ENCODE peak calls at places on chromosomes 5 and 9, in six cellular contexts. U is IMR-90, P is HepG2, H is SK-N-SH, K is GM12878, L is K562. A is an unnamed sample.

GRCh38 chr5:156366536-156366935 is 39.6 kb downstream of the SGCD start:
- DNase-seq in U (no peak), P (no peak), H (no peak), K (no peak), L (no peak), A (no peak)

GRCh38 chr9:34185778-34186551 is 7.1 kb downstream of the UBAP1 start:
- DNase-seq in U (peak), P (no peak), H (no peak), K (peak), L (no peak), A (peak)

GRCh38 chr5:150320048-150320555 is 17.4 kb upstream of the ARSI start:
- DNase-seq in U (peak), P (no peak), H (no peak), K (no peak), L (no peak), A (peak)

GRCh38 chr5:141349917-141350619 is at the start of gene PCDHGB1:
- DNase-seq in U (peak), P (peak), H (peak), K (no peak), L (peak), A (peak)

GRCh38 chr5:115962565-115963402 is 509 bp downstream of the LVRN start:
- DNase-seq in U (no peak), P (no peak), H (peak), K (no peak), L (no peak), A (no peak)

GRCh38 chr5:67431191-67431590 is 234.6 kb upstream of the CD180 start:
- DNase-seq in U (no peak), P (no peak), H (no peak), K (no peak), L (no peak), A (no peak)

GRCh38 chr9:28135571-28135970 is 562.3 kb upstream of the C9orf72 start:
- DNase-seq in U (no peak), P (no peak), H (no peak), K (no peak), L (no peak), A (no peak)

GRCh38 chr5:87210743-87211142 is 56.9 kb upstream of the RASA1 start:
- DNase-seq in U (no peak), P (no peak), H (no peak), K (no peak), L (no peak), A (no peak)

GRCh38 chr9:127330501-127330900 is 65.9 kb downstream of the GARNL3 start:
- DNase-seq in U (no peak), P (no peak), H (no peak), K (no peak), L (no peak), A (no peak)

GRCh38 chr5:21236896-21237830 is 1249.2 kb upstream of the CDH18 start:
- DNase-seq in U (no peak), P (no peak), H (no peak), K (no peak), L (no peak), A (no peak)

GRCh38 chr9:128484686-128485413 is 19.7 kb upstream of the GLE1 start:
- DNase-seq in U (no peak), P (no peak), H (no peak), K (no peak), L (no peak), A (no peak)

GRCh38 chr9:132412089-132412488 is 2.1 kb downstream of the CFAP77 start:
- DNase-seq in U (no peak), P (peak), H (peak), K (no peak), L (peak), A (no peak)

GRCh38 chr9:137430723-137431415 is 7.7 kb downstream of the NOXA1 start:
- DNase-seq in U (no peak), P (no peak), H (no peak), K (no peak), L (no peak), A (no peak)

GRCh38 chr9:128169492-128169891 is 9.4 kb downstream of the BBLN start:
- DNase-seq in U (no peak), P (no peak), H (no peak), K (no peak), L (no peak), A (no peak)

GRCh38 chr9:113875917-113876805 is at the start of gene ZNF618:
- DNase-seq in U (no peak), P (no peak), H (peak), K (no peak), L (peak), A (peak)

GRCh38 chr5:17061973-17062470 is 125.9 kb upstream of the MYO10 start:
- DNase-seq in U (no peak), P (no peak), H (no peak), K (no peak), L (no peak), A (peak)

GRCh38 chr5:27571681-27572080 is 533.3 kb upstream of the CDH9 start:
- DNase-seq in U (no peak), P (no peak), H (no peak), K (no peak), L (no peak), A (peak)

GRCh38 chr9:96392263-96392662 is 8.8 kb upstream of the SLC35D2 start:
- DNase-seq in U (no peak), P (no peak), H (no peak), K (no peak), L (no peak), A (no peak)

GRCh38 chr9:84862786-84863185 is 193.3 kb downstream of the NTRK2 start:
- DNase-seq in U (no peak), P (no peak), H (no peak), K (no peak), L (no peak), A (peak)

GRCh38 chr9:24545847-24546522 is at the start of gene IZUMO3:
- DNase-seq in U (no peak), P (no peak), H (no peak), K (no peak), L (no peak), A (no peak)

GRCh38 chr9:38309324-38310195 is 82.9 kb upstream of the ALDH1B1 start:
- DNase-seq in U (peak), P (no peak), H (peak), K (no peak), L (no peak), A (no peak)

GRCh38 chr5:113119271-113119924 is 142.8 kb downstream of the DCP2 start:
- DNase-seq in U (peak), P (no peak), H (peak), K (no peak), L (no peak), A (no peak)

GRCh38 chr5:68957591-68957990 is 136.2 kb upstream of the SLC30A5 start:
- DNase-seq in U (no peak), P (no peak), H (no peak), K (no peak), L (no peak), A (no peak)

GRCh38 chr9:126151031-126151670 is 175.5 kb upstream of the MVB12B start:
- DNase-seq in U (no peak), P (peak), H (peak), K (no peak), L (no peak), A (no peak)

GRCh38 chr9:136720251-136720886 is 8.0 kb downstream of the DIPK1B start:
- DNase-seq in U (no peak), P (no peak), H (no peak), K (no peak), L (peak), A (no peak)

GRCh38 chr5:142245776-142246175 is 79.0 kb downstream of the SPRY4 start:
- DNase-seq in U (no peak), P (no peak), H (no peak), K (no peak), L (no peak), A (no peak)

GRCh38 chr9:14238044-14238443 is 75.9 kb downstream of the NFIB start:
- DNase-seq in U (peak), P (peak), H (no peak), K (no peak), L (no peak), A (peak)

GRCh38 chr5:134634227-134634626 is 1.6 kb upstream of the SAR1B start:
- DNase-seq in U (no peak), P (no peak), H (no peak), K (no peak), L (no peak), A (no peak)

GRCh38 chr9:99362317-99362716 is 140.2 kb downstream of the SEC61B start:
- DNase-seq in U (no peak), P (no peak), H (no peak), K (no peak), L (no peak), A (no peak)

GRCh38 chr9:114409103-114409780 is 21.5 kb upstream of the AKNA start:
- DNase-seq in U (peak), P (no peak), H (no peak), K (no peak), L (no peak), A (no peak)

GRCh38 chr9:134099123-134099761 is 31.4 kb upstream of the BRD3 start:
- DNase-seq in U (peak), P (peak), H (no peak), K (peak), L (peak), A (peak)

DNA sequence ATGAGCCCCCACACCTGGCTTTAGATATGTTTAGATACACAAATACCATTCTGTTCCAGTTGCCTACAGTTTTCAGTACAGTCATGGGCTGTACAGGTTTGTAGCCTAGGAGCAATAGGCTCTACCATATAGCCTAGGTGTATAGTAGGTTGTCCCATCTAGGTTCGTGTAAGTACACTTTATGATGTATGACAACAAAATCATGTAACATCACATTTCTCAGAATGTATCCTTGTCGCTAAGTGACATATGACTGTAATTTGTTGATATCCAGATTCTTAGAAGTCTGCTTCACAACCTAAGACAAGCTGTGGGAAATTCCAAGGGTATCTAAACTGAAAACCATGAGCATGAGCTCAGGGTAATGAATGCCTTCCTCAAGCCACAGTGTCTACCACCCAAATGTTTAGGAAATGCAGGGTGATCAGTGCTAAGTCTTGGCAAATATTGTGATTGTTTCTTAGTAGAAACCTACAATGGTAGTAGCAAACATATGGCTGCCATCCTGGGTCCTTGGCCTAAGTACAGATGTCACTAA is 8.4 kb downstream of the ECM2 start:
- DNase-seq in U (no peak), P (no peak), H (no peak), K (no peak), L (no peak), A (no peak)
- TF ChIP-seq SMC3 in U (no peak), P (no peak), H (no peak), K (no peak), L (no peak), A (no peak)

GRCh38 chr5:174141398-174141797 is 95.9 kb downstream of the NSG2 start:
- DNase-seq in U (no peak), P (no peak), H (no peak), K (no peak), L (no peak), A (no peak)

GRCh38 chr5:174145091-174145490 is 99.6 kb downstream of the NSG2 start:
- DNase-seq in U (no peak), P (no peak), H (no peak), K (no peak), L (no peak), A (no peak)

GRCh38 chr5:174146556-174146955 is 101.0 kb downstream of the NSG2 start:
- DNase-seq in U (no peak), P (no peak), H (no peak), K (no peak), L (no peak), A (no peak)

GRCh38 chr5:174147551-174147950 is 102.0 kb downstream of the NSG2 start:
- DNase-seq in U (no peak), P (no peak), H (no peak), K (no peak), L (no peak), A (no peak)

DNA sequence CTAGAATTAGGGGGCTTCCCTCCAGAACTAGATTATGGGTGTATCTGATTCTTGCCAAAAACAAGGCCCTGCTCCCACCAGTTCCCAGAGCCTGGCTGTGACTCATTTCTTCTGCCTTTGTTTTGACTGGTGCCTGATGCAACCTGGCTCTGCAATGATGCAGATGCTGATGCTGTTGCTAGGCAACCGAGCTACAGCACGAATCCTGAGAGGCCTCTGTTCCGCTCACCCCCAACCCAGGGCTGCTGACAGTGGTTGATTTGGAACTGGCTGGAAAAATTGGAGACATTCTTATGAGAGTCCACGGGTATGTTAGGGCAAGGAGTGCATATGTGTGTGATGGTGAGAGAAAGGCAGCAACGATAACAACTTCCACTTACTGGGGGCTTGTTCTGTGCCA is 100.3 kb downstream of the NSG2 start:
- DNase-seq in U (no peak), P (no peak), H (peak), K (no peak), L (peak), A (no peak)
- TF ChIP-seq SMC3 in U (no peak), P (no peak), H (no peak), K (no peak), L (no peak), A (no peak)

GRCh38 chr5:172858511-172858989 is 24.5 kb downstream of the ERGIC1 start:
- DNase-seq in U (no peak), P (peak), H (no peak), K (no peak), L (no peak), A (peak)
- TF ChIP-seq SMC3 in U (no peak), P (no peak), H (no peak), K (no peak), L (no peak), A (no peak)

DNA sequence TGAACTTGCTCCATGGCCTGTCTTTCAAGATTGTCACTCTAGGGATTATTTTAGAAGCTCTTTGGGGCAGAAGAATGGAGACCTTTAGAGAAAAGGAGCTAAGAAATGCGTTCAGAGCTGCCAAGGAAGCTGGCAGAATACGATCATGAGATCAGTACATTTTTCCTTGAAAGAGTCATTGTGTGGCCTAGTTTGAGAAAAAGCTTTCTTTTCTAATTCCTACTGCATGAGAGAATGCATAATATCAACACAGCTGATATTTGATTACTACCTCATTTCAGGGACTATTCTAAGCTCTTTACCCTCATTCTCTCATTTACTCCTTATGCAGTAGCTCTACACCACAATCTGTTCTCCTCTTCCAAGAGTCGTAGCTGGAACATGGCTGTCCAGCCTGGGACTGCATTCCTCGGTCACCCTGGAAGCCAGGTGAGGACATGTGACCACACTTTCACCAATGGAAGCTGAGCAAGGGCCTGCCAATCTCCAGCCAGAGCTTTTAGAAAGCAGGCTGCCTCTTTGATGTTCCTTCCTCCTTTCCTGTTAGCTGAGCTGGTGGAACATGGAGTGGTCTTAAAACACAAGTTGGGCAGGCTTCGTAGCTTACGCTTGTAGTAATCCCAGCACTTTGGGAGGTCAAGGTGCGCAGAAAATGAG is 99.3 kb upstream of the LHFPL2 start:
- DNase-seq in U (peak), P (no peak), H (no peak), K (no peak), L (no peak), A (no peak)
- TF ChIP-seq SMC3 in U (no peak), P (no peak), H (no peak), K (no peak), L (no peak), A (no peak)

GRCh38 chr5:75059887-75060286 is 7.5 kb upstream of the GCNT4 start:
- DNase-seq in U (no peak), P (no peak), H (no peak), K (no peak), L (no peak), A (no peak)
- TF ChIP-seq SMC3 in U (no peak), P (no peak), H (no peak), K (no peak), L (no peak), A (no peak)

DNA sequence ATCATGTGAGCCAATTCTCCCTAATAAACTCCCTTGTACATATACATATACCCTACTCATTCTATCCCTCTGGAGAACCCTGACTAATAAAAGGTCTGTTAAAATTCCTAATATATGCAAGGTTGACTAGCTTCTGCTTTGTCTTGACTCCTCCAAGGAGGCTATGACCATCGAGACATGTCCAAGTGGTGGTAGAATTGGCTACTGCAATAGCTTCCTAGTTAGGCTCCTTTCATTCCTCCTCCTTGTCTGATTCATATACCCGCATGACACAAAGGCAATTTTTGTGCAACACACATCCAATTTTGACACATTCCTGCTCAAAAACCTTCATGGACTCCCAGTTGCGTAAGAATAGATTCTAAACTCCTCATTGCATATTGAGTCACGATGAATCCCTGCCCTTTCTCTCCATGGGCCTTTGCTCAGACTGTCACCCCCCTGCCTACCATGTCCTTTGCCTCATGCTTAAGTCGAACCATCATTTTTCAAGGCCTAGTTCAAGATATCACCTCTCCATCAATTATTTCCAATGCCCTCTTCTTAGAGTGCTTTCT is 344.5 kb downstream of the ACTL7B start:
- DNase-seq in U (peak), P (no peak), H (no peak), K (no peak), L (no peak), A (no peak)
- TF ChIP-seq SMC3 in U (no peak), P (no peak), H (no peak), K (no peak), L (no peak), A (no peak)

A was measured in A549.